ENCODE peak calls at places on chromosomes 11 and 22, in nine cellular contexts. Q is uterus; N is H9; K is IMR-90; R is PC-3; V is tibial artery; B is DND-41; Z is CD8-positive, alpha-beta memory T cell; T is sigmoid colon. M is an unnamed sample. For H3K9me3, the result is how much of the 10 kb centered on the place peaks cover.

GRCh38 chr11:117097567-117098268 is 510 bp downstream of the SIK3 start:
- DNase-seq in B (peak), V (peak), N (peak), R (peak), Q (no peak), K (no peak), T (peak), Z (no peak), M (peak)

GRCh38 chr11:111438846-111439520 is 59.9 kb upstream of the POU2AF1 start:
- DNase-seq in N (no peak), Z (no peak), R (no peak), Q (no peak), V (no peak), B (peak), K (no peak), T (peak), M (no peak)

GRCh38 chr11:27209562-27210005 is 153.4 kb downstream of the CCDC34 start:
- DNase-seq in B (no peak), T (no peak), V (peak), N (no peak), Z (no peak), R (peak), Q (no peak), K (peak), M (no peak)

GRCh38 chr11:78027759-78028158 is 4.7 kb upstream of the KCTD14 start:
- DNase-seq in K (no peak), B (no peak), V (no peak), T (no peak), Q (no peak), R (peak), N (no peak), Z (no peak), M (no peak)

GRCh38 chr22:19986410-19987341 is 29.9 kb downstream of the ARVCF start:
- DNase-seq in Q (peak), T (peak), N (peak), B (no peak), Z (peak), K (peak), R (peak), V (peak), M (peak)

GRCh38 chr22:29269731-29270474 is 1.8 kb downstream of the EWSR1 start:
- DNase-seq in K (peak), R (peak), N (no peak), V (no peak), T (no peak), Q (no peak), Z (no peak), B (no peak), M (no peak)

GRCh38 chr11:110878513-110878912 is 166.3 kb upstream of the ARHGAP20 start:
- DNase-seq in Q (no peak), V (no peak), K (peak), T (no peak), N (no peak), Z (no peak), R (no peak), B (no peak), M (no peak)

GRCh38 chr11:92638678-92639077 is 330.8 kb upstream of the MTNR1B start:
- DNase-seq in V (no peak), T (no peak), B (no peak), N (no peak), K (no peak), Z (no peak), Q (no peak), R (no peak), M (no peak)

GRCh38 chr11:111911563-111912401 is at the start of gene CRYAB:
- DNase-seq in K (peak), Z (no peak), Q (peak), T (peak), B (no peak), R (peak), V (peak), N (peak), M (no peak)

GRCh38 chr22:45603631-45604030 is 68.0 kb upstream of the ATXN10 start:
- DNase-seq in N (no peak), Q (no peak), K (no peak), T (peak), B (no peak), R (no peak), Z (no peak), V (no peak), M (no peak)

GRCh38 chr11:126039485-126040271 is 23.0 kb downstream of the CDON start:
- DNase-seq in R (peak), B (no peak), Z (no peak), K (peak), N (no peak), Q (no peak), T (no peak), V (no peak), M (no peak)

GRCh38 chr11:69105431-69106123 is 50.2 kb upstream of the SMIM38 start:
- DNase-seq in N (no peak), V (no peak), K (no peak), R (no peak), Q (no peak), T (no peak), Z (no peak), B (no peak), M (no peak)

GRCh38 chr11:61372659-61373058 is 10.5 kb downstream of the TMEM138 start:
- DNase-seq in B (no peak), Z (no peak), T (no peak), Q (no peak), N (no peak), K (no peak), R (no peak), V (no peak), M (no peak)

GRCh38 chr22:17436981-17437410 is 67.7 kb downstream of the CECR2 start:
- DNase-seq in R (no peak), Z (no peak), K (no peak), V (no peak), T (no peak), B (no peak), N (peak), Q (no peak), M (no peak)

GRCh38 chr22:22817468-22818201 is 70.0 kb upstream of the IGLL5 start:
- DNase-seq in K (no peak), T (no peak), R (no peak), N (no peak), B (no peak), V (no peak), Q (no peak), Z (no peak), M (no peak)

GRCh38 chr11:122700676-122701075 is 45.2 kb downstream of the UBASH3B start:
- DNase-seq in T (no peak), Z (no peak), V (no peak), K (no peak), R (no peak), B (no peak), Q (no peak), N (no peak), M (no peak)

GRCh38 chr22:47567741-47568140 is 805.3 kb downstream of the TBC1D22A start:
- DNase-seq in K (no peak), V (no peak), Q (no peak), R (no peak), N (no peak), B (no peak), Z (no peak), T (no peak), M (no peak)
- H3K9me3 ChIP-seq in K (under half), V (under half), Q (under half), R (under half), N (half or more), B (under half), Z (under half), T (under half), M (under half)

DNA sequence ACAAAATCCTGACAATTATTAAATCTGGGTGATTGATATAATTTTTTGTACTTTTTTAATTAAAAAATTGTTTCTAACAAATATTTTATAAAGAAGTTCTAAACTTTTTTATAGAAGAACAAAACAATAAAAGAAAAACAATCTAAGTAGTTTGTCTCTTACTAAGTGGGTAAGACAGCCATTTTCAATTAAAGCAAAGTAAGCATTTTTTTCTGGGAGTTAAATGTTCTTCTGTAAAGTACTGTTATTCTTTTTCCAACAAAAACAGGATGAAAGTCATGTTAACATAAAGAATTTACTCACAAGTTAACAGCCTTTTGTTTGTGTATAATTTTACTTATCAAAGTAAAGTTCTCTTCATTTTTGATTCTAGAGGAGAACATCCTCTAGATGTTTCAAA is 1029.9 kb downstream of the JRKL start:
- DNase-seq in T (no peak), Z (no peak), K (no peak), R (no peak), Q (no peak), B (no peak), V (no peak), N (no peak), M (no peak)
- H3K9me3 ChIP-seq in T (under half), Z (under half), K (under half), R (under half), Q (under half), B (under half), V (under half), N (under half), M (under half)

DNA sequence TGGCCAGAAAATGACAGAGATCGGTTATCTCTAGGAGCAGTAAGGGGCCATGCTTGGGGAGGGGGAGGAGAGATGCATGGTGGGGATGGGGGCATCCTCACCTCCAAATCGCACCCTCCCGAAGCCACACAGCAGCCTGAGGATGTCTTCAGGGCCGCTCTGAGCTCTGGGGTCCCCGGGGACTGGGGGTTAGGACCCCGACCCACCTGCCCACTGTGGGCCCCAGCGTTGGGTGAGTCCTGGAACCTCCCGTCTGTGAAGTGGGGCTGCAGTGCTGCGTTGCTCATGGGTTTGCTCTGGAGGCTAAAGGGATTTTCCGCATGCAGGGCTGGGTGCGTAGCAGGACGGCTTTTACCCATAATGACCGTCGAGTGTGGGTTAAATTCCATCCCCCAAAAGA is 1046.3 kb downstream of the BRD1 start:
- DNase-seq in R (no peak), B (no peak), N (no peak), T (peak), K (no peak), V (no peak), Q (no peak), Z (no peak), M (no peak)
- H3K9me3 ChIP-seq in R (under half), B (under half), N (under half), T (under half), K (half or more), V (under half), Q (under half), Z (under half), M (under half)

DNA sequence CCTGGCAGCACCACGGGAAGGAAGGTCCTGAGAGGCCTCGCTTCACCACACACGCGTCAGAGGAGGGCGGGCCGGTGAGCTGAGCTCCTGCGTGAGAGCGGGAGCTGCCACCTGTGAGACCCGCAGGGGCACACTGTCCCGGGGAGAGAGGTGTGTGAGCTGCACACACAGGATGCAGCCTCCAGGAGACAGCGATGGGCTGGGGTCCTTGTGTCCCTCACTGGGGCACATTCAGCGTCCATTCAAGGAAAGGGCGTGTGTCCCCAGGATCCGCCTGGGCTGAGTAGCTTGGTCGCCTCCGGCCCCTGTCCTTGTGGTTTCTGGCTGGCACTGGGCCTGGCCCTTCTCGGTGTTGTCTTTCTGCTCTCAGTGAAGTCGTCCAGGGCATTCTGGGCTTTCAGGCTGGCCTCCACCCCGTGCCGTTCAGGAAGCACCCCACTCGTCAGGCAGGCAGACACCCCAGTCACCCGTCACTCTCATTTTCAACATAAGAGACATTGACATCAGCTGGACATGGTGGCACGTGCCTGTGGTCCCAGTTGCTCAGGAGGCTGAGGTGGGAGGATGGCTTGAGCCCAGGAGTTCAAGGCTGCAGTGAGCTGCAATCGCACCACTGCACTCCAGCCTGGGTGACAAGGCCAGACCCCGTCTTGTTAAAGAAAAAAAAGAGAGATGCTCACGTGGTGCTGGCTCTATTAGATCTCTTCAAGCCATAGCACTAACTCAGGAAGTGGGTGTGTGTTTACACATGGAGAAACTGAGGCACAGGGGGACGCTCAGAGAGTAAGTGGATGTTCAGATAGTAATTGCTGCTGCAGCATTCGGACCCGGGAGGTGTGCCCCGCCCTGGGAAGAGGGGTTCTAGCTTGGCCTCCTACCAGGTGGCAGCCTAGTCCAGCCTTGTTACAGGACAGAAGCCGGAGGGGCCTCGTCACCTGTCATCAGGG is 1081.6 kb downstream of the BRD1 start:
- DNase-seq in Q (no peak), R (no peak), N (peak), V (peak), B (no peak), T (no peak), K (no peak), Z (no peak), M (no peak)
- H3K9me3 ChIP-seq in Q (under half), R (under half), N (under half), V (under half), B (under half), T (under half), K (half or more), Z (under half), M (under half)

DNA sequence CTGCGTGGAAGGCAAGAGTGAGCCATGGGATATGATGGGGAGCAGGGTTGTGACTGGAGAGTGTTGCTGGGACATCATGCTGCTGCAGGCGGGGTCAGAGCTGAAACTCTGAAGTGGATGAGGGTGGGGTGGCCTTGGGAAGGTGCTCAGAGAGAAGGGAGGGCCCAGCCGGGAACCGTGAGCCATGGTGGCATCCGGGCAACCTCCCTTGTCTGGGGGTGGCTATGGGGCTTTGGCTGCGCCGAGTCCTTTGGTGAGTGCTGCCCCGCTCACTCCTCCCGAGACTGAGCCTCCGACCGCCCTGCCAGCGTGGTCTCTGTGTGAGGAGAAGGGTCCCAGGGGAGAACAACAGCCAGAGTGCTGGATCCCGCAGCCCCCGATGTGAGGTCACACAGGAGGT is 632.0 kb downstream of the BRD1 start:
- DNase-seq in R (no peak), Q (no peak), V (no peak), K (no peak), N (no peak), Z (no peak), T (peak), B (no peak), M (no peak)
- H3K9me3 ChIP-seq in R (under half), Q (under half), V (under half), K (half or more), N (under half), Z (under half), T (under half), B (under half), M (under half)

GRCh38 chr11:114612686-114613085 is 17.1 kb upstream of the NXPE4 start:
- DNase-seq in K (no peak), B (no peak), T (no peak), R (no peak), V (no peak), N (no peak), Z (no peak), Q (no peak), M (no peak)
- H3K9me3 ChIP-seq in K (under half), B (half or more), T (under half), R (under half), V (under half), N (under half), Z (under half), Q (under half), M (under half)

GRCh38 chr11:134640536-134640935 is 228.5 kb upstream of the B3GAT1 start:
- DNase-seq in V (no peak), K (no peak), B (no peak), N (no peak), Q (no peak), R (no peak), T (no peak), Z (no peak), M (no peak)
- H3K9me3 ChIP-seq in V (under half), K (half or more), B (under half), N (under half), Q (under half), R (under half), T (under half), Z (under half), M (under half)

DNA sequence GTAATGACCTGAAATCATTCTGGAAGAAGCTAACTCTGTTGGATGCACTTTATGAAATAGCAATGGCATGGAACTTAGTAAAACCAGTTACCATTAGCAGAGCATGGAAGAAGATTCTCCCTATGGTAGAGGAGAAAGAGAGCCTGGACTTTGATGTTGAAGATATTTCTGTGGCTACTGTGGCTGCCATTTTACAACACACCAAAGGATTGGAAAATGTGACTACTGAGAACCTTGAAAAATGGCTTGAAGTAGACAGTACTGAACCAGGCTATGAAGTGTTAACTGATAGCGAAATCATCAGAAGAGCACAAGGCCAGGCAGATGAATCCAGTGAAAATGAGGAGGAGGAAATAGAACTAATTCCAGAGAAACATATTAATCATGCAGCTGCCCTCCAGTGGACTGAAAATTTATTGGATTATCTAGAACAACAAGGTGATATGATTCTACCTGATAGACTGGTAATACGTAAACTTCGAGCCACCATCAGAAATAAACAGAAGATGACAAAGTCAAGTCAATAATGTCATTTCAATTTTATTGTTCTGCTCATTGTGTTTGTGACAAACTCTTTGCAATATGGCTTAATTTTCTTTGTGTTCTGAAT is 2.0 kb downstream of the JRKL start:
- DNase-seq in Q (no peak), Z (no peak), N (no peak), R (peak), K (no peak), B (no peak), V (no peak), T (no peak), M (no peak)
- H3K9me3 ChIP-seq in Q (under half), Z (under half), N (under half), R (under half), K (under half), B (under half), V (under half), T (under half), M (under half)

DNA sequence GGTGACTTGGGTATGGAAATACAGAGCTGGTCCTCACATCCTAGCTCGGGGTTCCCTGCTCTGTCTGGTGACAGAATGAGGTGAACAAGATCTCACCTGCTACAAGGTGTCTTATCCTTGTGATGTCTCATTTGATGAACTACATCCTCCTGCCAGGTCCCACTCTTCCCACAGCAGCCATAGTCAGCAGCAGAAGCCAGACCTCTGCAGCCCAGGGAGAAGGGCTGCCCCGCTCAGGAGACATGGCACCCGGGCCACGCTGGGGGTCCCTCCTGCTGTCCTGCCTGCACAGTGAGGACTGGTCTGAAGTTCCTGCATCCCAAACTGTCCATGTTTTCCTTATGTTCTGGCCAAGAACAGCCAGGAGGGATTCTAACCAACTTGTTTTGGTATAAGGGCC is 414.1 kb downstream of the CTTN start:
- DNase-seq in N (no peak), B (no peak), R (no peak), T (no peak), Q (no peak), K (no peak), Z (no peak), V (no peak), M (no peak)
- H3K9me3 ChIP-seq in N (under half), B (under half), R (under half), T (under half), Q (under half), K (under half), Z (under half), V (under half), M (under half)